ENCODE peak calls at places on chromosome 12, in eight cellular contexts. W is dorsolateral prefrontal cortex, V is thyroid gland, U is K562, R is AG09319, Q is MM.1S, B is cardiac fibroblast, G is AG04450. M is an unnamed sample.

GRCh38 chr12:29241821-29242591 is 92.9 kb downstream of the FAR2 start:
- DNase-seq in W (no peak), V (no peak), U (no peak), R (peak; percentile 28), Q (no peak), B (peak; percentile 86), G (peak; percentile 15), M (peak; percentile 50)

GRCh38 chr12:27869567-27869966 is 89.5 kb upstream of the MANSC4 start:
- DNase-seq in W (no peak), V (no peak), U (peak; percentile 52), R (no peak), Q (no peak), B (peak; percentile 60), G (no peak), M (no peak)

GRCh38 chr12:6182279-6182898 is 17.8 kb upstream of the CD9 start:
- DNase-seq in W (peak; percentile 61), V (peak; percentile 52), U (no peak), R (peak; percentile 88), Q (no peak), B (peak; percentile 94), G (no peak), M (peak; percentile 52)

GRCh38 chr12:38124247-38125012 is 192.1 kb upstream of the ALG10B start:
- DNase-seq in W (no peak), V (no peak), U (no peak), R (no peak), Q (no peak), B (no peak), G (no peak), M (no peak)

GRCh38 chr12:101749657-101750056 is 10.4 kb upstream of the SYCP3 start:
- DNase-seq in W (no peak), V (no peak), U (no peak), R (no peak), Q (no peak), B (no peak), G (no peak), M (no peak)

GRCh38 chr12:2795291-2796186 is 769 bp downstream of the FKBP4 start:
- DNase-seq in W (peak; percentile 94), V (peak; percentile 84), U (peak; percentile 91), R (no peak), Q (peak; percentile 66), B (peak; percentile 67), G (no peak), M (peak; percentile 80)

GRCh38 chr12:57603758-57604453 is 718 bp upstream of the DTX3 start:
- DNase-seq in W (no peak), V (peak; percentile 71), U (no peak), R (no peak), Q (no peak), B (peak; percentile 74), G (no peak), M (no peak)

GRCh38 chr12:19316420-19316819 is 122.9 kb upstream of the AEBP2 start:
- DNase-seq in W (no peak), V (no peak), U (no peak), R (no peak), Q (no peak), B (peak; percentile 42), G (no peak), M (no peak)

GRCh38 chr12:84741727-84742126 is 170.9 kb downstream of the SLC6A15 start:
- DNase-seq in W (no peak), V (no peak), U (no peak), R (no peak), Q (no peak), B (peak; percentile 32), G (no peak), M (no peak)

GRCh38 chr12:81389550-81390099 is 311.7 kb downstream of the ACSS3 start:
- DNase-seq in W (no peak), V (no peak), U (no peak), R (no peak), Q (no peak), B (no peak), G (no peak), M (no peak)

GRCh38 chr12:24393105-24393504 is 443.6 kb upstream of the SOX5 start:
- DNase-seq in W (no peak), V (no peak), U (no peak), R (no peak), Q (no peak), B (no peak), G (no peak), M (no peak)

GRCh38 chr12:84862190-84862589 is 50.4 kb downstream of the SLC6A15 start:
- DNase-seq in W (no peak), V (no peak), U (no peak), R (no peak), Q (no peak), B (no peak), G (no peak), M (no peak)

GRCh38 chr12:124655317-124656213 is 88.2 kb upstream of the NCOR2 start:
- DNase-seq in W (peak; percentile 83), V (peak; percentile 45), U (no peak), R (peak; percentile 88), Q (no peak), B (peak; percentile 99), G (peak; percentile 74), M (peak; percentile 21)

GRCh38 chr12:80432061-80432460 is 12.0 kb upstream of the PTPRQ start:
- DNase-seq in W (no peak), V (no peak), U (no peak), R (no peak), Q (no peak), B (no peak), G (no peak), M (no peak)

GRCh38 chr12:78101946-78102635 is 271.4 kb downstream of the NAV3 start:
- DNase-seq in W (no peak), V (no peak), U (no peak), R (no peak), Q (no peak), B (no peak), G (no peak), M (no peak)

GRCh38 chr12:32107376-32108267 is 975 bp downstream of the BICD1 start:
- DNase-seq in W (no peak), V (peak; percentile 30), U (peak; percentile 35), R (no peak), Q (no peak), B (peak; percentile 57), G (no peak), M (peak; percentile 63)

GRCh38 chr12:116790066-116790465 is 52.0 kb downstream of the RNFT2 start:
- DNase-seq in W (no peak), V (no peak), U (no peak), R (no peak), Q (no peak), B (no peak), G (no peak), M (no peak)

GRCh38 chr12:45989857-45990467 is 412 bp downstream of the SCAF11 start:
- DNase-seq in W (peak; percentile 75), V (peak; percentile 75), U (peak; percentile 31), R (no peak), Q (no peak), B (peak; percentile 51), G (no peak), M (peak; percentile 30)

GRCh38 chr12:103626498-103626897 is 39.4 kb downstream of the STAB2 start:
- DNase-seq in W (no peak), V (peak; percentile 56), U (peak; percentile 22), R (peak; percentile 10), Q (no peak), B (no peak), G (no peak), M (peak; percentile 65)
- TF ChIP-seq CTCF in W (peak; percentile 38), V (no peak), U (peak; percentile 13), R (peak; percentile 31), Q (no peak), B (no peak), G (peak; percentile 28), M (no peak)

GRCh38 chr12:52172956-52173355 is 18.9 kb downstream of the KRT80 start:
- DNase-seq in W (no peak), V (no peak), U (no peak), R (no peak), Q (no peak), B (no peak), G (no peak), M (no peak)

GRCh38 chr12:52173526-52173925 is 18.3 kb downstream of the KRT80 start:
- DNase-seq in W (no peak), V (no peak), U (no peak), R (no peak), Q (no peak), B (no peak), G (no peak), M (no peak)

GRCh38 chr12:52170827-52171226 is 21.0 kb downstream of the KRT80 start:
- DNase-seq in W (no peak), V (no peak), U (no peak), R (no peak), Q (no peak), B (no peak), G (no peak), M (no peak)

GRCh38 chr12:52169886-52170285 is 21.9 kb downstream of the KRT80 start:
- DNase-seq in W (no peak), V (no peak), U (no peak), R (no peak), Q (no peak), B (peak; percentile 47), G (no peak), M (no peak)

DNA sequence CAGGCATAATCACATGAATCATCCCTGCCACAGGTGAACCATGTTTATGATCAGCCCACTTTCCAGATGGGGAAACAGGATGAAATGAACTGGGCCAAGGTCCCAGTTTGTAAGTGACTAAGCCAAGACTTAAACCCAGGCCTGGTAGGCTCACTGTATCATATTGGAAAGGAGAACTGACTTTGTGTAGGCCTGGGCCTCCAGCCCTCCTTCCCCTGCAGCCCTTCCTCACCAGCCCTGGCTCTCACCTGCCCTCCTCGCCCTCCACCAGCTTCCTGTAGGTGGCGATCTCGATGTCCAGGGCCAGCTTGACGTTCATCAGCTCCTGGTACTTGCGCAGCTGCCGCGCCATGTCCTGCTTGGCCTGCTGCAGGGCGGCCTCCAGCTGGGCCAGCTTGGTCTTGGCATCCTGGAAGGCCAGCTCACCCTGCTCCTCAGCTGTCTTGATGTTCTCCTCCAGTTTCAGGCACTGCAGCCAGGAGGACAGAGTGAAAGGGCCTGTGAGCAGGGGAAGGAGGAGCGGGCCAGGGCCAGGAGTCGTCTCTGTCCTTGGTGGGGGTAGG is 19.8 kb downstream of the KRT80 start:
- DNase-seq in W (no peak), V (peak; percentile 32), U (peak; percentile 37), R (no peak), Q (no peak), B (no peak), G (no peak), M (no peak)
- TF ChIP-seq CTCF in W (no peak), V (no peak), U (peak; percentile 45), R (peak; percentile 30), Q (no peak), B (peak; percentile 46), G (peak; percentile 37), M (peak; percentile 36)

GRCh38 chr12:114355389-114356088 is 50.4 kb downstream of the TBX5 start:
- DNase-seq in W (no peak), V (no peak), U (no peak), R (no peak), Q (no peak), B (peak; percentile 15), G (no peak), M (no peak)
- TF ChIP-seq CTCF in W (no peak), V (no peak), U (peak; percentile 60), R (no peak), Q (no peak), B (peak; percentile 19), G (peak; percentile 28), M (no peak)

GRCh38 chr12:234891-235415 is 21.0 kb upstream of the SLC6A12 start:
- DNase-seq in W (no peak), V (no peak), U (no peak), R (no peak), Q (no peak), B (no peak), G (no peak), M (no peak)
- TF ChIP-seq CTCF in W (no peak), V (no peak), U (no peak), R (no peak), Q (no peak), B (no peak), G (no peak), M (no peak)